ENCODE peak calls at places on chromosomes 2 and 18, in nine cellular contexts. U is nephron progenitor cell, N is cardiac muscle cell, T is progenitor cell of endocrine pancreas, W is AG10803, B is chondrocyte, O is AG09309, H is foreskin fibroblast, Y is mammary epithelial cell. Z is an unnamed sample.

GRCh38 chr2:10305715-10306114 is 3.0 kb downstream of the HPCAL1 start:
- DNase-seq in U (peak; percentile 33), N (peak; percentile 27), T (no peak), W (no peak), B (peak; percentile 34), O (no peak), H (no peak), Y (no peak), Z (no peak)

GRCh38 chr2:39851251-39851650 is 72.2 kb upstream of the THUMPD2 start:
- DNase-seq in U (no peak), N (no peak), T (no peak), W (peak; percentile 89), B (no peak), O (peak; percentile 29), H (no peak), Y (no peak), Z (no peak)

GRCh38 chr2:121611730-121612705 is 37.2 kb downstream of the CLASP1 start:
- DNase-seq in U (no peak), N (no peak), T (no peak), W (no peak), B (no peak), O (no peak), H (no peak), Y (no peak), Z (no peak)

GRCh38 chr2:112293636-112294401 is 18.4 kb downstream of the ZC3H6 start:
- DNase-seq in U (no peak), N (no peak), T (no peak), W (no peak), B (no peak), O (no peak), H (no peak), Y (no peak), Z (no peak)

GRCh38 chr18:24176727-24177416 is 38.0 kb downstream of the CABYR start:
- DNase-seq in U (peak; percentile 72), N (peak; percentile 72), T (peak; percentile 29), W (peak; percentile 51), B (no peak), O (no peak), H (peak; percentile 64), Y (peak; percentile 27), Z (no peak)

GRCh38 chr2:158894078-158894477 is 74.4 kb upstream of the TANC1 start:
- DNase-seq in U (no peak), N (no peak), T (no peak), W (peak; percentile 89), B (no peak), O (peak; percentile 66), H (peak; percentile 53), Y (peak; percentile 90), Z (no peak)

GRCh38 chr2:193141-193552 is 70.7 kb downstream of the SH3YL1 start:
- DNase-seq in U (no peak), N (no peak), T (no peak), W (peak; percentile 42), B (no peak), O (peak; percentile 23), H (peak; percentile 20), Y (peak; percentile 6), Z (no peak)

GRCh38 chr2:44083054-44083453 is 85.6 kb upstream of the PPM1B start:
- DNase-seq in U (no peak), N (no peak), T (no peak), W (no peak), B (no peak), O (no peak), H (no peak), Y (no peak), Z (no peak)

GRCh38 chr2:25307949-25308557 is 33.7 kb downstream of the DNMT3A start:
- DNase-seq in U (no peak), N (no peak), T (no peak), W (no peak), B (no peak), O (no peak), H (no peak), Y (no peak), Z (no peak)

GRCh38 chr2:25310965-25311865 is 30.5 kb downstream of the DNMT3A start:
- DNase-seq in U (no peak), N (no peak), T (no peak), W (no peak), B (no peak), O (no peak), H (no peak), Y (peak; percentile 69), Z (no peak)

GRCh38 chr2:25310690-25310964 is 31.1 kb downstream of the DNMT3A start:
- DNase-seq in U (no peak), N (no peak), T (no peak), W (no peak), B (no peak), O (no peak), H (no peak), Y (no peak), Z (no peak)

GRCh38 chr2:25308599-25308998 is 33.1 kb downstream of the DNMT3A start:
- DNase-seq in U (no peak), N (no peak), T (no peak), W (no peak), B (no peak), O (no peak), H (no peak), Y (no peak), Z (no peak)

DNA sequence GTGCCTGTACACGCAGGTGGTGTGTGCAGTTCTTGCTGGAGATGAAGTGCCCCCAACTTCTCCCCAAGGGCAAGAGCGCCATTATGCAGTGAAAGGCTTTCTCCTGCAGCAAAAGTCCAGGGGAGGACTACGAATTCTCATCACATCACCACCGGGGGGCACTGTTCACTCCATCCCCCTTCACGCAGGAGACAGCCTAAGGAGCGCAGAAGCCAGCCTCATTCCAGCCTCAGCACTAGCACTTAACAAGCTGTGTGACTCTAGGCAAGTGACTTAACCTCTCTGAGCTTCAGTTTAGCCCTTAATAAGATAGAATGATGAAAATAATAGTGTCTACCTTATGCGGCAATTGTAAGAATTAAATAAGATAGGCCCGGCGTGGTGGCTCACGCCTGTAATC is 32.3 kb downstream of the DNMT3A start:
- DNase-seq in U (peak; percentile 62), N (peak; percentile 63), T (peak; percentile 25), W (peak; percentile 44), B (no peak), O (no peak), H (peak; percentile 73), Y (no peak), Z (no peak)
- TF ChIP-seq CTCF in U (peak; percentile 38), N (peak; percentile 45), T (peak; percentile 51), W (peak; percentile 54), B (peak; percentile 74), O (peak; percentile 47), H (peak; percentile 42), Y (peak; percentile 22), Z (peak; percentile 31)

GRCh38 chr18:48542513-48543181 is 3.8 kb downstream of the CTIF start:
- DNase-seq in U (no peak), N (no peak), T (no peak), W (no peak), B (no peak), O (no peak), H (no peak), Y (peak; percentile 87), Z (no peak)

GRCh38 chr18:48541747-48542108 is 2.9 kb downstream of the CTIF start:
- DNase-seq in U (no peak), N (no peak), T (no peak), W (no peak), B (no peak), O (no peak), H (no peak), Y (no peak), Z (no peak)

GRCh38 chr18:48540329-48541025 is 1.6 kb downstream of the CTIF start:
- DNase-seq in U (peak; percentile 70), N (peak; percentile 64), T (peak; percentile 34), W (peak; percentile 74), B (peak; percentile 96), O (no peak), H (peak; percentile 84), Y (peak; percentile 68), Z (peak; percentile 85)

GRCh38 chr18:48539406-48540328 is 836 bp downstream of the CTIF start:
- DNase-seq in U (peak; percentile 58), N (peak; percentile 72), T (peak; percentile 32), W (peak; percentile 45), B (no peak), O (no peak), H (peak; percentile 77), Y (peak; percentile 58), Z (no peak)

DNA sequence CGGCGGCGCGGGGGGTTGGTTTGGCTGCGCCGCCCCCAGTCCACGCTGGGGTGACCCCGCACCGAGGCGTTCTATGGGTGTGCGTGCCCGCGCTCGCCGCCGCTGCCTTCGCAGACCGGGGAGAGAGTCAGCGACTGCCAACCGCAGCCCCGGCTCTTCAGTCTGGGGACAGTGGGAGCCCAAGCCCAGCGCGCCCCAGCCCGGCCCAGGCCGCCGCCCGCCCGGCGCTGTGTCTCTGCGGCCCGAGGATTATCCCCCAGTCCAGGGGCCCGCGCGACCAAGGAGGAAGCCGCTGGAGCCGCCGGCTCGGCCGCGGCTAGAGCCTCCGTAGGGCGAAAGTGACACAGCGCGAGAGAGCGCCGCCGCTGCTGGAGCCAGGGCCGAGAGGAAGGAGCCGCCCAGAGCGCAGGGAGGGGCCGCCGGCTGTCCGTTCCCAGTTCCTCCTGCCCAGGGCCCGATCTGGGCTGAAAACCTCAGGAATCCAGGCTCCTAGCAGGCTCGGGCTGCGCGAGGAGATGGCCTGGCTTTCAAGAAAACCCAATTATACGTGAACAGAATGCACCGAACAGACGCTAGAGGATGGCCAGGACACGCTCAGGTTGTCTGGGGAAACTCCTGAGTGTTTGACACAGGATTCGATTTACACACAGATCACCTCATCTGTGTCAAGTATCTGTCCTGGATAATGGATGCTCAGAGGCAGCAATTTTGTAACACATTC is 2.4 kb downstream of the CTIF start:
- DNase-seq in U (peak; percentile 75), N (peak; percentile 82), T (peak; percentile 49), W (peak; percentile 87), B (no peak), O (peak; percentile 42), H (peak; percentile 94), Y (peak; percentile 80), Z (no peak)
- TF ChIP-seq CTCF in U (no peak), N (no peak), T (no peak), W (peak; percentile 3), B (peak; percentile 49), O (no peak), H (no peak), Y (peak; percentile 12), Z (no peak)

DNA sequence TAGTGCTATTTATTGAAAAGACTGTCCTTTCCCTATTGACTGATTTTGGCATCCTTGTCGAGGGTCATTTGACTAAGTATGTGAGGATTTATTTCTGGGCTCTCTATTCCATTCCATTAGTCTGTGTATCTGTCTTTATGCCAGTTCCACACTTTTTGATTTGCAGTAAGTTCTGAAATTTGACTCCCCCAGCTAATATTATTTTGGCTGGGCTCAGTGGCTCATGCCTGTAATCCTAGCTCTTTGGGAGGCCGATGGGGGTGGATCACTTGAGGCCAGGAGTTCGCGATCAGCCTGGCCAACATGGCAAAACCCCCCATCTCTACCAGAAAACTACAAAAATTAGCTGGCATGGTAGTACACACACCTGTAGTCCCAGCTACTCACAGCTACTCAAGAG is 46.8 kb upstream of the GAREM2 start:
- DNase-seq in U (no peak), N (no peak), T (no peak), W (no peak), B (no peak), O (no peak), H (peak; percentile 19), Y (no peak), Z (no peak)
- TF ChIP-seq CTCF in U (no peak), N (no peak), T (no peak), W (no peak), B (no peak), O (no peak), H (no peak), Y (no peak), Z (no peak)

DNA sequence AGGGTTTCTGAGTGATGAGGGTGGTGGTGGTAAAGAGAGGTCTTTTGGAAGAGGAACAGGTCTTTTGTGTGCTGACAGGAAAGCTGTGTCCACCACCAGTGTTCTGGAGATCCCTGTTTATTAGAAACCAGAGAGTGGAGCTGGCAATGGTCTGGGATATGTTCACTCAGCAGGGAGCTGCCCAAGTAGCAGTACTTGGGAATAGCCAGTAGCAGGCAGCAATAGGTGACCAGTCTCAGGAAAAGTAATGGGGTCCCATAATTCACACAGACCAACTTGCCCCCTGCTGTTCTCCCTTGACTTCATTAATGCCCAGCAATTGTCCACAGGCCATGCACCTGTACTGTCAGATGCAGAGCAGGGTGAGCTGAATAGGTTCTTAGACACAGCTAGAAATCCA is 1.8 kb downstream of the TSPYL6 start:
- DNase-seq in U (no peak), N (peak; percentile 4), T (no peak), W (no peak), B (no peak), O (no peak), H (no peak), Y (no peak), Z (no peak)
- TF ChIP-seq CTCF in U (no peak), N (no peak), T (no peak), W (no peak), B (no peak), O (no peak), H (no peak), Y (no peak), Z (no peak)

Z was measured in RWPE2.